ENCODE peak calls at places on chromosomes 11 and 22, in nine cellular contexts. P is esophagus squamous epithelium, L is neural progenitor cell, H is H9, A is Caco-2, S is sigmoid colon, T is small intestine, E is cardiac muscle cell, C is fibroblast of lung. Q is an unnamed sample.

GRCh38 chr22:25735657-25736056 is 6.3 kb upstream of the MYO18B start:
- DNase-seq in P (no peak), L (no peak), H (no peak), A (no peak), S (no peak), T (no peak), E (no peak), C (no peak), Q (no peak)

GRCh38 chr11:115920087-115920461 is 415.9 kb upstream of the CADM1 start:
- DNase-seq in P (no peak), L (no peak), H (no peak), A (no peak), S (no peak), T (no peak), E (no peak), C (peak; percentile 19), Q (no peak)

GRCh38 chr11:83643115-83643514 is 356.9 kb upstream of the CCDC90B start:
- DNase-seq in P (no peak), L (no peak), H (no peak), A (no peak), S (no peak), T (no peak), E (no peak), C (no peak), Q (no peak)

GRCh38 chr11:73388241-73389133 is 12.3 kb downstream of the RELT start:
- DNase-seq in P (no peak), L (peak; percentile 20), H (no peak), A (no peak), S (peak; percentile 74), T (no peak), E (no peak), C (no peak), Q (no peak)

GRCh38 chr22:45667486-45667885 is 4.1 kb upstream of the ATXN10 start:
- DNase-seq in P (no peak), L (no peak), H (no peak), A (no peak), S (no peak), T (peak; percentile 26), E (no peak), C (no peak), Q (peak; percentile 70)

GRCh38 chr11:128465531-128465930 is 121.8 kb downstream of the ETS1 start:
- DNase-seq in P (no peak), L (no peak), H (no peak), A (no peak), S (no peak), T (no peak), E (no peak), C (no peak), Q (no peak)

GRCh38 chr11:111523343-111523742 is 8.8 kb downstream of the HOATZ start:
- DNase-seq in P (no peak), L (no peak), H (no peak), A (no peak), S (no peak), T (no peak), E (no peak), C (no peak), Q (no peak)

GRCh38 chr22:30606455-30607299 is at the start of gene TCN2:
- DNase-seq in P (peak; percentile 16), L (peak; percentile 96), H (peak; percentile 97), A (peak; percentile 82), S (peak; percentile 88), T (peak; percentile 85), E (peak; percentile 84), C (peak; percentile 83), Q (peak; percentile 41)

GRCh38 chr11:27387362-27387761 is 24.3 kb upstream of the CCDC34 start:
- DNase-seq in P (no peak), L (no peak), H (no peak), A (no peak), S (no peak), T (no peak), E (no peak), C (no peak), Q (no peak)

GRCh38 chr11:116225236-116225635 is 547.6 kb downstream of the BUD13 start:
- DNase-seq in P (no peak), L (no peak), H (no peak), A (no peak), S (no peak), T (no peak), E (no peak), C (no peak), Q (no peak)

GRCh38 chr22:46003271-46004091 is 26.5 kb upstream of the WNT7B start:
- DNase-seq in P (no peak), L (no peak), H (no peak), A (no peak), S (peak; percentile 69), T (no peak), E (no peak), C (no peak), Q (no peak)

GRCh38 chr11:35260342-35260985 is 121.5 kb downstream of the CD44 start:
- DNase-seq in P (no peak), L (no peak), H (no peak), A (no peak), S (no peak), T (no peak), E (peak; percentile 69), C (peak; percentile 95), Q (no peak)

GRCh38 chr11:1341928-1342524 is 32.6 kb upstream of the TOLLIP start:
- DNase-seq in P (no peak), L (no peak), H (no peak), A (peak; percentile 29), S (peak; percentile 50), T (peak; percentile 35), E (peak; percentile 82), C (peak; percentile 33), Q (no peak)

GRCh38 chr11:7306900-7307299 is 55.2 kb downstream of the SYT9 start:
- DNase-seq in P (no peak), L (no peak), H (no peak), A (no peak), S (no peak), T (no peak), E (no peak), C (no peak), Q (no peak)

GRCh38 chr11:61904539-61905048 is 12.8 kb downstream of the RAB3IL1 start:
- DNase-seq in P (no peak), L (peak; percentile 83), H (peak; percentile 86), A (no peak), S (no peak), T (peak; percentile 36), E (no peak), C (no peak), Q (peak; percentile 72)

GRCh38 chr11:75371930-75372876 is 20.7 kb upstream of the ARRB1 start:
- DNase-seq in P (no peak), L (no peak), H (no peak), A (peak; percentile 74), S (no peak), T (peak; percentile 94), E (peak; percentile 14), C (peak; percentile 66), Q (peak; percentile 65)

GRCh38 chr11:102306817-102307814 is 10.2 kb upstream of the BIRC3 start:
- DNase-seq in P (no peak), L (no peak), H (no peak), A (no peak), S (no peak), T (peak; percentile 60), E (no peak), C (no peak), Q (no peak)

GRCh38 chr11:113715882-113716625 is 9.9 kb upstream of the TMPRSS5 start:
- DNase-seq in P (no peak), L (no peak), H (no peak), A (no peak), S (no peak), T (no peak), E (no peak), C (no peak), Q (no peak)

GRCh38 chr11:122226810-122227379 is 110.9 kb upstream of the BLID start:
- DNase-seq in P (no peak), L (no peak), H (no peak), A (no peak), S (no peak), T (no peak), E (no peak), C (no peak), Q (no peak)

GRCh38 chr11:104522650-104523049 is 358.7 kb upstream of the PDGFD start:
- DNase-seq in P (no peak), L (no peak), H (no peak), A (no peak), S (no peak), T (no peak), E (peak; percentile 33), C (peak; percentile 24), Q (peak; percentile 0)

GRCh38 chr11:19597194-19597593 is 115.4 kb upstream of the NAV2 start:
- DNase-seq in P (no peak), L (no peak), H (no peak), A (no peak), S (no peak), T (no peak), E (peak; percentile 50), C (peak; percentile 73), Q (no peak)

GRCh38 chr22:20087319-20088262 is 7.5 kb downstream of the DGCR8 start:
- DNase-seq in P (no peak), L (no peak), H (no peak), A (no peak), S (no peak), T (no peak), E (no peak), C (no peak), Q (no peak)

GRCh38 chr11:9616858-9617257 is 43.4 kb downstream of the WEE1 start:
- DNase-seq in P (no peak), L (no peak), H (no peak), A (no peak), S (peak; percentile 50), T (no peak), E (no peak), C (peak; percentile 11), Q (no peak)

GRCh38 chr22:38452373-38453064 is 2.5 kb downstream of the KCNJ4 start:
- DNase-seq in P (no peak), L (no peak), H (no peak), A (no peak), S (no peak), T (no peak), E (peak; percentile 72), C (peak; percentile 35), Q (no peak)
- H3K27me3 ChIP-seq in P (peaks cover 9% of the 10 kb centered on the region), L (peaks cover 63% of the 10 kb centered on the region), H (peaks cover 19% of the 10 kb centered on the region), A (peaks cover 3% of the 10 kb centered on the region), S (peaks cover 31% of the 10 kb centered on the region), T (no peaks in the 10 kb centered on the region), E (no peaks in the 10 kb centered on the region), C (peaks cover 48% of the 10 kb centered on the region), Q (peaks cover 75% of the 10 kb centered on the region)

GRCh38 chr11:44456544-44457270 is 108.8 kb upstream of the CD82 start:
- DNase-seq in P (no peak), L (peak; percentile 25), H (no peak), A (no peak), S (no peak), T (peak; percentile 7), E (no peak), C (no peak), Q (no peak)
- H3K27me3 ChIP-seq in P (no peaks in the 10 kb centered on the region), L (no peaks in the 10 kb centered on the region), H (no peaks in the 10 kb centered on the region), A (peaks cover 1% of the 10 kb centered on the region), S (no peaks in the 10 kb centered on the region), T (no peaks in the 10 kb centered on the region), E (no peaks in the 10 kb centered on the region), C (no peaks in the 10 kb centered on the region), Q (peaks cover 4% of the 10 kb centered on the region)

GRCh38 chr11:120738516-120739046 is 227.0 kb downstream of the GRIK4 start:
- DNase-seq in P (no peak), L (no peak), H (no peak), A (no peak), S (no peak), T (no peak), E (no peak), C (no peak), Q (no peak)
- H3K27me3 ChIP-seq in P (no peaks in the 10 kb centered on the region), L (no peaks in the 10 kb centered on the region), H (no peaks in the 10 kb centered on the region), A (no peaks in the 10 kb centered on the region), S (no peaks in the 10 kb centered on the region), T (no peaks in the 10 kb centered on the region), E (no peaks in the 10 kb centered on the region), C (no peaks in the 10 kb centered on the region), Q (no peaks in the 10 kb centered on the region)

GRCh38 chr11:13962198-13962561 is 343 bp upstream of the SPON1 start:
- DNase-seq in P (no peak), L (no peak), H (no peak), A (no peak), S (no peak), T (peak; percentile 29), E (no peak), C (no peak), Q (no peak)
- H3K27me3 ChIP-seq in P (peaks cover 7% of the 10 kb centered on the region), L (peaks cover 69% of the 10 kb centered on the region), H (peaks cover 48% of the 10 kb centered on the region), A (no peaks in the 10 kb centered on the region), S (peaks cover 6% of the 10 kb centered on the region), T (no peaks in the 10 kb centered on the region), E (peaks cover 71% of the 10 kb centered on the region), C (peaks cover 57% of the 10 kb centered on the region), Q (peaks cover 2% of the 10 kb centered on the region)